ENCODE peak calls at places on chromosomes 5 and 9, in nine cellular contexts. E, H, C, L, N, W, G, T and U are unnamed samples.

GRCh38 chr5:83503662-83504061 is 32.1 kb downstream of the VCAN start:
- DNase-seq in L (peak; percentile 20), W (no peak), C (no peak), N (no peak), T (peak; percentile 62), E (no peak), G (peak; percentile 20), H (no peak), U (no peak)

GRCh38 chr9:106861585-106862114 is 1.3 kb upstream of the ZNF462 start:
- DNase-seq in L (no peak), G (peak; percentile 25), E (no peak), W (no peak), C (no peak), T (no peak), H (no peak), N (no peak), U (no peak)

GRCh38 chr5:174323878-174324281 is 278.4 kb downstream of the NSG2 start:
- DNase-seq in W (peak; percentile 14), C (no peak), N (no peak), E (peak; percentile 15), L (peak; percentile 45), H (no peak), T (peak; percentile 42), G (peak; percentile 27), U (no peak)

GRCh38 chr9:131402073-131402472 is 8.2 kb downstream of the PRRC2B start:
- DNase-seq in T (peak; percentile 84), H (no peak), L (no peak), C (no peak), N (no peak), W (no peak), E (no peak), G (peak; percentile 83), U (no peak)

GRCh38 chr5:135153661-135154060 is 119.6 kb upstream of the PITX1 start:
- DNase-seq in E (no peak), W (no peak), L (no peak), C (no peak), T (no peak), H (peak; percentile 33), N (no peak), G (peak; percentile 95), U (no peak)

GRCh38 chr5:102380174-102380573 is 84.1 kb upstream of the SLCO4C1 start:
- DNase-seq in N (no peak), W (no peak), E (no peak), H (no peak), G (no peak), L (no peak), C (no peak), T (no peak), U (no peak)

GRCh38 chr9:112866662-112867274 is 23.9 kb downstream of the SLC46A2 start:
- DNase-seq in G (peak; percentile 77), N (no peak), L (peak; percentile 95), E (no peak), T (peak; percentile 85), C (peak; percentile 21), W (no peak), H (no peak), U (no peak)

GRCh38 chr5:150434502-150434901 is 15.0 kb downstream of the RPS14 start:
- DNase-seq in N (peak; percentile 64), H (no peak), C (no peak), G (peak; percentile 98), L (peak; percentile 73), T (peak; percentile 73), E (peak; percentile 64), W (no peak), U (no peak)

GRCh38 chr9:124493218-124493617 is 14.0 kb downstream of the NR5A1 start:
- DNase-seq in N (no peak), G (no peak), H (no peak), W (no peak), T (no peak), E (no peak), C (no peak), L (no peak), U (no peak)

GRCh38 chr5:149745-150450 is 41.4 kb upstream of the LRRC14B start:
- DNase-seq in L (peak; percentile 22), G (peak; percentile 53), N (no peak), H (no peak), W (no peak), T (peak; percentile 79), E (no peak), C (no peak), U (peak; percentile 50)

GRCh38 chr9:101508203-101508602 is 25.4 kb upstream of the RNF20 start:
- DNase-seq in C (no peak), G (peak; percentile 87), T (peak; percentile 21), H (no peak), L (peak; percentile 14), E (no peak), W (no peak), N (peak; percentile 47), U (no peak)

GRCh38 chr9:89440548-89440947 is 57.4 kb downstream of the SEMA4D start:
- DNase-seq in C (peak; percentile 35), N (no peak), H (peak; percentile 73), G (peak; percentile 2), T (no peak), L (no peak), W (no peak), E (no peak), U (no peak)

GRCh38 chr5:168592014-168592368 is 12.8 kb upstream of the PANK3 start:
- DNase-seq in W (no peak), C (peak; percentile 39), E (peak; percentile 31), G (peak; percentile 50), H (no peak), L (peak; percentile 72), N (peak; percentile 29), T (peak; percentile 56), U (no peak)
- H3K4me3 ChIP-seq in W (no peak overlapping the region), C (no peak overlapping the region), E (no peak overlapping the region), G (no peak overlapping the region), H (no peak overlapping the region), L (no peak overlapping the region), N (no peak overlapping the region), T (no peak overlapping the region), U (no peak overlapping the region)

DNA sequence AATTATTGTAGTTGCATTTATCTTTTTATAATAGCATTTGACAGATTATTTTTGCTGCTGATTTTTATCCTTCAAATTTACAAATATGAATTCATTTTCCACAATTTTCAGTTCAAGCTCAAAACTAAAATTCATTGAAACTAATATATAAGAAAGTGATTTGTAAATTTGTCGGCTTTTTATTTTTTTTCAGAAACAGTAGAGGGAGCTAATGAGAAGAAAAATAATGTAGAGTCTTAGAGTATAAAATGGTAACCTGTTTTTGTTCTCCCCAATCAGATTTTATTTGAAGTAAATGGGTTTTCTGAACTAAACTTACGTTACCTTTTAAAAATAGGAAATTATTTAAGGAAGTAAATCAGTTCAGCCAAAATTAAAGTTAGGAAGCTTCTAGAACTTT is 19.2 kb downstream of the PRRC1 start:
- DNase-seq in N (no peak), H (no peak), W (no peak), T (peak; percentile 17), L (peak; percentile 32), E (no peak), C (no peak), G (no peak), U (no peak)
- TF ChIP-seq CTCF in N (no peak), H (no peak), W (no peak), T (peak; percentile 27), L (peak; percentile 39), E (no peak), C (no peak), G (no peak), U (no peak)

GRCh38 chr9:123036886-123037540 is 3.5 kb downstream of the GPR21 start:
- DNase-seq in H (no peak), E (no peak), C (no peak), G (no peak), N (no peak), W (no peak), L (no peak), T (no peak), U (no peak)
- H3K4me3 ChIP-seq in H (no peak overlapping the region), E (no peak overlapping the region), C (no peak overlapping the region), G (no peak overlapping the region), N (no peak overlapping the region), W (no peak overlapping the region), L (no peak overlapping the region), T (no peak overlapping the region), U (no peak overlapping the region)

GRCh38 chr9:84397822-84398221 is 57.3 kb upstream of the SLC28A3 start:
- DNase-seq in C (no peak), W (no peak), L (peak; percentile 57), T (peak; percentile 68), G (peak; percentile 70), E (peak; percentile 19), H (no peak), N (peak; percentile 21), U (peak; percentile 17)

GRCh38 chr9:84394036-84394435 is 53.5 kb upstream of the SLC28A3 start:
- DNase-seq in T (no peak), H (no peak), N (no peak), E (no peak), G (no peak), W (no peak), L (no peak), C (no peak), U (no peak)

GRCh38 chr9:84387821-84388220 is 47.3 kb upstream of the SLC28A3 start:
- DNase-seq in E (no peak), L (no peak), W (no peak), C (no peak), G (no peak), N (no peak), T (no peak), H (no peak), U (no peak)

GRCh38 chr9:84397151-84397728 is 56.7 kb upstream of the SLC28A3 start:
- DNase-seq in C (peak; percentile 76), T (peak; percentile 72), L (peak; percentile 82), W (peak; percentile 18), H (peak; percentile 78), E (peak; percentile 58), N (no peak), G (peak; percentile 79), U (peak; percentile 37)

DNA sequence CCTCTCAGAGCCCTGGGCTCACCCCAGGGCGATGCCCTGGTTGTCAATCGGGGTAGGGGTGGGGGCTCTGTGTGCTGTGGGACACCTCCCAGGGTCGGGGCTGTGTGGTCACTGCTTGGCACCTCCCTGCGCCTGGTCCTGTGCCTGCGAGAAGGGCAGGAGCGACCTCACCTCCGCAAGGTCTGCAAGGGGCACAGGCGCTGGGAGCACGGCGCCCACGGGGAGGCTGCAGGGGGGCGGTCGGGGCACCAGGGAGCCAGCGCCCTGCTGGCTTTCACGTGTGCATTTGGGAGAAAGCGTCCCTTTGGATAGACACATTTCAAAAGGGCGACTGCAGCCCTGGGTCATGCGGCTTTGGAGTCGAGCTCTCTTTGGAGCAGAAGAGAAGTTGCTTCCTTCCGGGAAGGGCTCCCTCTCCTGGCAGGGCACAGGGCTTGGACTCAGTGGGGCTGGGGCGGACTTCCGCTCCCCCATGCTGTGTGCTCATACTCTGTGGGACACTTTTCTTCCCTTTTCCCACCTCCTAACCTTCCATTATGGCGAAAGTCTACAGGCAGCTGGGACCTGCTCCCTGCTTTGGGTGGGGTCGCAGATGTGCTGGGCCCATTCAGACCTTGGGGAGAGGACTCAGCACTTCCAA is 52.8 kb upstream of the SLC28A3 start:
- DNase-seq in H (no peak), L (no peak), G (no peak), C (no peak), T (no peak), E (no peak), W (no peak), N (no peak), U (no peak)
- TF ChIP-seq CTCF in H (no peak), L (no peak), G (no peak), C (no peak), T (no peak), E (no peak), W (no peak), N (no peak), U (no peak)